ENCODE peak calls at places on chromosomes 11 and 22, in nine cellular contexts. One of them, this sample, is unnamed. For H3K36me3, the result is how much of the 10 kb centered on the place peaks cover.

GRCh38 chr11:71430166-71430565 is 18.0 kb downstream of the DHCR7 start:
- DNase-seq in GM06990: no peak
- DNase-seq in testis: no peak
- DNase-seq in neuronal stem cell: no peak
- DNase-seq in left ventricle myocardium inferior: no peak
- DNase-seq in tibial artery: no peak
- DNase-seq in MG63: no peak
- DNase-seq in CD8-positive, alpha-beta memory T cell: no peak
- DNase-seq in psoas muscle: no peak
- DNase-seq in this sample: no peak

GRCh38 chr11:1918436-1919315 is 827 bp upstream of the TNNT3 start:
- DNase-seq in tibial artery: no peak
- DNase-seq in testis: no peak
- DNase-seq in MG63: no peak
- DNase-seq in GM06990: no peak
- DNase-seq in left ventricle myocardium inferior: no peak
- DNase-seq in CD8-positive, alpha-beta memory T cell: no peak
- DNase-seq in neuronal stem cell: no peak
- DNase-seq in psoas muscle: peak
- DNase-seq in this sample: no peak

GRCh38 chr11:45538363-45538762 is 127.1 kb downstream of the CHST1 start:
- DNase-seq in testis: peak
- DNase-seq in psoas muscle: peak
- DNase-seq in tibial artery: no peak
- DNase-seq in left ventricle myocardium inferior: peak
- DNase-seq in MG63: peak
- DNase-seq in GM06990: no peak
- DNase-seq in CD8-positive, alpha-beta memory T cell: no peak
- DNase-seq in neuronal stem cell: no peak
- DNase-seq in this sample: no peak

GRCh38 chr22:47129902-47130301 is 367.5 kb downstream of the TBC1D22A start:
- DNase-seq in MG63: no peak
- DNase-seq in psoas muscle: no peak
- DNase-seq in GM06990: no peak
- DNase-seq in testis: no peak
- DNase-seq in CD8-positive, alpha-beta memory T cell: no peak
- DNase-seq in neuronal stem cell: no peak
- DNase-seq in tibial artery: peak
- DNase-seq in left ventricle myocardium inferior: peak
- DNase-seq in this sample: peak

GRCh38 chr11:71997594-71997993 is 1.1 kb upstream of the IL18BP start:
- DNase-seq in MG63: no peak
- DNase-seq in psoas muscle: no peak
- DNase-seq in CD8-positive, alpha-beta memory T cell: no peak
- DNase-seq in GM06990: no peak
- DNase-seq in tibial artery: no peak
- DNase-seq in neuronal stem cell: no peak
- DNase-seq in testis: no peak
- DNase-seq in left ventricle myocardium inferior: no peak
- DNase-seq in this sample: no peak

GRCh38 chr11:2468363-2469240 is 23.8 kb downstream of the KCNQ1 start:
- DNase-seq in neuronal stem cell: no peak
- DNase-seq in tibial artery: peak
- DNase-seq in MG63: no peak
- DNase-seq in testis: peak
- DNase-seq in left ventricle myocardium inferior: no peak
- DNase-seq in psoas muscle: no peak
- DNase-seq in CD8-positive, alpha-beta memory T cell: no peak
- DNase-seq in GM06990: no peak
- DNase-seq in this sample: no peak

GRCh38 chr11:120337133-120337895 is 1.1 kb downstream of the ARHGEF12 start:
- DNase-seq in GM06990: peak
- DNase-seq in MG63: peak
- DNase-seq in tibial artery: peak
- DNase-seq in testis: peak
- DNase-seq in psoas muscle: peak
- DNase-seq in left ventricle myocardium inferior: peak
- DNase-seq in CD8-positive, alpha-beta memory T cell: no peak
- DNase-seq in neuronal stem cell: peak
- DNase-seq in this sample: peak

GRCh38 chr11:58774164-58774593 is 42.4 kb upstream of the GLYAT start:
- DNase-seq in testis: no peak
- DNase-seq in psoas muscle: no peak
- DNase-seq in GM06990: no peak
- DNase-seq in tibial artery: no peak
- DNase-seq in left ventricle myocardium inferior: no peak
- DNase-seq in MG63: no peak
- DNase-seq in CD8-positive, alpha-beta memory T cell: no peak
- DNase-seq in neuronal stem cell: no peak
- DNase-seq in this sample: no peak

GRCh38 chr11:82978422-82979099 is 77.0 kb downstream of the DDIAS start:
- DNase-seq in psoas muscle: no peak
- DNase-seq in CD8-positive, alpha-beta memory T cell: no peak
- DNase-seq in MG63: no peak
- DNase-seq in GM06990: no peak
- DNase-seq in tibial artery: no peak
- DNase-seq in testis: no peak
- DNase-seq in neuronal stem cell: no peak
- DNase-seq in left ventricle myocardium inferior: no peak
- DNase-seq in this sample: no peak

GRCh38 chr11:31819533-31820437 is 8.7 kb upstream of the PAX6 start:
- DNase-seq in psoas muscle: no peak
- DNase-seq in neuronal stem cell: peak
- DNase-seq in GM06990: no peak
- DNase-seq in tibial artery: no peak
- DNase-seq in CD8-positive, alpha-beta memory T cell: no peak
- DNase-seq in testis: no peak
- DNase-seq in left ventricle myocardium inferior: no peak
- DNase-seq in MG63: no peak
- DNase-seq in this sample: no peak

GRCh38 chr22:24937114-24937513 is 9.4 kb downstream of the LHFPL7 start:
- DNase-seq in GM06990: no peak
- DNase-seq in tibial artery: no peak
- DNase-seq in left ventricle myocardium inferior: no peak
- DNase-seq in psoas muscle: no peak
- DNase-seq in MG63: no peak
- DNase-seq in CD8-positive, alpha-beta memory T cell: no peak
- DNase-seq in testis: no peak
- DNase-seq in neuronal stem cell: no peak
- DNase-seq in this sample: no peak

GRCh38 chr11:117857734-117858369 is 18.6 kb downstream of the FXYD6 start:
- DNase-seq in tibial artery: peak
- DNase-seq in CD8-positive, alpha-beta memory T cell: no peak
- DNase-seq in GM06990: no peak
- DNase-seq in left ventricle myocardium inferior: no peak
- DNase-seq in psoas muscle: no peak
- DNase-seq in MG63: no peak
- DNase-seq in testis: peak
- DNase-seq in neuronal stem cell: no peak
- DNase-seq in this sample: peak

GRCh38 chr11:65814131-65814959 is 19.4 kb upstream of the SNX32 start:
- DNase-seq in neuronal stem cell: no peak
- DNase-seq in MG63: no peak
- DNase-seq in testis: no peak
- DNase-seq in psoas muscle: no peak
- DNase-seq in tibial artery: peak
- DNase-seq in GM06990: no peak
- DNase-seq in CD8-positive, alpha-beta memory T cell: no peak
- DNase-seq in left ventricle myocardium inferior: no peak
- DNase-seq in this sample: no peak

GRCh38 chr11:34208266-34209135 is 103.1 kb downstream of the NAT10 start:
- DNase-seq in tibial artery: no peak
- DNase-seq in testis: no peak
- DNase-seq in CD8-positive, alpha-beta memory T cell: no peak
- DNase-seq in left ventricle myocardium inferior: no peak
- DNase-seq in GM06990: no peak
- DNase-seq in MG63: no peak
- DNase-seq in neuronal stem cell: no peak
- DNase-seq in psoas muscle: no peak
- DNase-seq in this sample: no peak

DNA sequence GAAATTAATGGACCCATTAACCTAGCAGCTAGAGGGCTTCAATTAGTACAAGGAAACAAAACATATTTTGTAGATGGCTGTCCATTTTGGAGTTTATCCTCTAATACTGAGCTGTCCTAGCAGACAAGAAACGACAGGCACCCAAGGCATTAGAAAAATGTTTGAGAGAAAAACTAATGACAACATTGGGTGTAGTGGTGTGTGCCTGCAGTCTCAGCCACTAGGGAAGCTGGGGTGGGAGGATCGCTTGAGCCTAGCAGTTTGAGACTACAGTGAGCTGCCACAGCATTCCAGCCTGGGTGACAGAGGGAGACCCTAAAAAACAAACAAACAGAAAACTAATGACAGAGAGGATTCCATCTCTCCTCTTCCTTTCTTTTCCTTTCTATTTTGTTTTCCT is 1.5 kb downstream of the A4GALT start:
- DNase-seq in neuronal stem cell: no peak
- DNase-seq in left ventricle myocardium inferior: no peak
- DNase-seq in CD8-positive, alpha-beta memory T cell: no peak
- DNase-seq in psoas muscle: no peak
- DNase-seq in MG63: no peak
- DNase-seq in GM06990: no peak
- DNase-seq in testis: peak
- DNase-seq in tibial artery: no peak
- DNase-seq in this sample: no peak
- H3K4me3 ChIP-seq in neuronal stem cell: no peak
- H3K4me3 ChIP-seq in left ventricle myocardium inferior: peak
- H3K4me3 ChIP-seq in CD8-positive, alpha-beta memory T cell: no peak
- H3K4me3 ChIP-seq in psoas muscle: peak
- H3K4me3 ChIP-seq in MG63: peak
- H3K4me3 ChIP-seq in GM06990: peak
- H3K4me3 ChIP-seq in testis: no peak
- H3K4me3 ChIP-seq in tibial artery: peak
- H3K4me3 ChIP-seq in this sample: no peak

GRCh38 chr11:67309661-67310061 is 6.3 kb downstream of the SSH3 start:
- DNase-seq in testis: peak
- DNase-seq in left ventricle myocardium inferior: no peak
- DNase-seq in neuronal stem cell: no peak
- DNase-seq in psoas muscle: no peak
- DNase-seq in CD8-positive, alpha-beta memory T cell: no peak
- DNase-seq in GM06990: no peak
- DNase-seq in MG63: no peak
- DNase-seq in tibial artery: peak
- DNase-seq in this sample: no peak
- H3K36me3 ChIP-seq in testis: under half
- H3K36me3 ChIP-seq in left ventricle myocardium inferior: under half
- H3K36me3 ChIP-seq in neuronal stem cell: under half
- H3K36me3 ChIP-seq in psoas muscle: under half
- H3K36me3 ChIP-seq in CD8-positive, alpha-beta memory T cell: under half
- H3K36me3 ChIP-seq in GM06990: under half
- H3K36me3 ChIP-seq in MG63: under half
- H3K36me3 ChIP-seq in tibial artery: under half
- H3K36me3 ChIP-seq in this sample: under half

DNA sequence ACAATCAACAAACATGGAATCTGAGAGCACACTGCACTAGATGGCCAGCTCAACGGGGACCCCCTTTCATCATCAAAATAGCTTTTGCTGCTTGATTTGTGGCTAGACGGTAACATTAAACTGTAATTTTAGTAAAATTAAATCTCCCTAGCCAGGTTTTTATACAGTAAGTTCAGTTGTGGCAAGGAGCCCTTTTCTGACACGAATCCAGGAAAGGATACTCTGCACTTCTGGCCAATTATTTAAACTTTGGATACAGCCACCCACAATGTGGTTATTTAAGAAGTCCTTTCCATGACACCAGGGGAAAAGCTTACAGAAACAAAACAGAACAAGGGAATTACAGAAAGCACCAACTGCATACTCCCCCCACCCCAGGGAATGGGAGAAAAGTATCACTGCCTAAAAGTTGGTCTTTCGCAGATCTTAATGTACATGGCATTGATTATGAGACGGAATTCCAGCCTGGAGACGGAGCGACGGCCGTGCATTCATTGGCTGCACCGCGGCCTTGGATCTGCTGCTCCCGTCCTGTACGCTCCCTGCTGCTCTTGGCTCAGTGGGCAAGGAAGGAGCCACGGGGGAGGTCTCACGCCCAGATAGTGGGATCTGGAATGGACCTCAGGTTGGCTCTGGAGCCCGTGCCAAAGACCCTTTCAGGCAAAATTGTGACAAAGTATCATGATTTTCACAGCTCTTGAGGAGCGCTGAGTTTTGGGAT is 19.8 kb upstream of the PISD start:
- DNase-seq in neuronal stem cell: no peak
- DNase-seq in left ventricle myocardium inferior: no peak
- DNase-seq in psoas muscle: no peak
- DNase-seq in testis: peak
- DNase-seq in CD8-positive, alpha-beta memory T cell: no peak
- DNase-seq in tibial artery: peak
- DNase-seq in GM06990: no peak
- DNase-seq in MG63: peak
- DNase-seq in this sample: peak
- H3K4me3 ChIP-seq in neuronal stem cell: no peak
- H3K4me3 ChIP-seq in left ventricle myocardium inferior: no peak
- H3K4me3 ChIP-seq in psoas muscle: no peak
- H3K4me3 ChIP-seq in testis: no peak
- H3K4me3 ChIP-seq in CD8-positive, alpha-beta memory T cell: no peak
- H3K4me3 ChIP-seq in tibial artery: peak
- H3K4me3 ChIP-seq in GM06990: no peak
- H3K4me3 ChIP-seq in MG63: no peak
- H3K4me3 ChIP-seq in this sample: no peak

GRCh38 chr22:31475778-31476177 is 13.9 kb downstream of the EIF4ENIF1 start:
- DNase-seq in left ventricle myocardium inferior: no peak
- DNase-seq in testis: no peak
- DNase-seq in CD8-positive, alpha-beta memory T cell: no peak
- DNase-seq in MG63: no peak
- DNase-seq in neuronal stem cell: no peak
- DNase-seq in GM06990: no peak
- DNase-seq in tibial artery: no peak
- DNase-seq in psoas muscle: no peak
- DNase-seq in this sample: no peak

GRCh38 chr22:31477329-31477728 is 12.3 kb downstream of the EIF4ENIF1 start:
- DNase-seq in left ventricle myocardium inferior: no peak
- DNase-seq in GM06990: peak
- DNase-seq in CD8-positive, alpha-beta memory T cell: no peak
- DNase-seq in psoas muscle: no peak
- DNase-seq in testis: no peak
- DNase-seq in neuronal stem cell: no peak
- DNase-seq in tibial artery: no peak
- DNase-seq in MG63: no peak
- DNase-seq in this sample: no peak

GRCh38 chr22:31486951-31487350 is 2.7 kb downstream of the EIF4ENIF1 start:
- DNase-seq in MG63: no peak
- DNase-seq in testis: no peak
- DNase-seq in CD8-positive, alpha-beta memory T cell: no peak
- DNase-seq in tibial artery: no peak
- DNase-seq in GM06990: no peak
- DNase-seq in psoas muscle: no peak
- DNase-seq in left ventricle myocardium inferior: no peak
- DNase-seq in neuronal stem cell: no peak
- DNase-seq in this sample: no peak

DNA sequence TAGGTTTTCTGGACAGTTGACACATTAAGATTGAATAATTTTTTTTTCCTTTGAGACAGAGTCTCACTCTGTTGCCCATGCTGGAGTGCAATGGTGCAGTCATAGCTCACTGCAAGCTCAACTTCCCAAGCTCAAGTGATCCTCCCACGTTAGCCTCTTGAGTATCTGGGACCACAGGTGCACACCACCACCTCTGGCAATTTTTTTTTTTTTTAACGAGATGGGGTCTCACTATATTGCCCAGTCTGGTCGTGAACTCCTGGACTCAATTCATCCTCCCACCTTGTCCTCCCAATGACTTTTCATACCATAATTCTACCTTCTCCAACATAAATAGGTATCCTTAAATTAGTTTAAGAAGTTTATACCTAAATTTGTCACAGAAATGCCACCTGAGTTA is 8.5 kb downstream of the EIF4ENIF1 start:
- DNase-seq in left ventricle myocardium inferior: no peak
- DNase-seq in tibial artery: no peak
- DNase-seq in neuronal stem cell: no peak
- DNase-seq in psoas muscle: no peak
- DNase-seq in CD8-positive, alpha-beta memory T cell: no peak
- DNase-seq in testis: no peak
- DNase-seq in GM06990: no peak
- DNase-seq in MG63: no peak
- DNase-seq in this sample: no peak
- H3K36me3 ChIP-seq in left ventricle myocardium inferior: half or more
- H3K36me3 ChIP-seq in tibial artery: under half
- H3K36me3 ChIP-seq in neuronal stem cell: half or more
- H3K36me3 ChIP-seq in psoas muscle: half or more
- H3K36me3 ChIP-seq in CD8-positive, alpha-beta memory T cell: under half
- H3K36me3 ChIP-seq in testis: under half
- H3K36me3 ChIP-seq in GM06990: under half
- H3K36me3 ChIP-seq in MG63: half or more
- H3K36me3 ChIP-seq in this sample: under half

This sample was measured in ovary.